ENCODE peak calls at places on chromosomes 5 and 9, in seven cellular contexts. I is NCI-H345; D is transverse colon; V is fibroblast of pulmonary artery; H is sciatic nerve; M is stimulated activated CD4-positive, alpha-beta T cell treated with anti-CD3 and anti-CD28 coated beads, Interleukin-12 subunit alpha, Interleukin-12 subunit beta, amount 100 ng/mL, for 4 hours; O is stromal cell of bone marrow. E is an unnamed sample.
A peak's percentile ranks its signal among the peaks of the same experiment; 100 is the strongest.

GRCh38 chr5:13898569-13898968 is 45.9 kb downstream of the DNAH5 start:
- DNase-seq in D (no peak), M (no peak), I (no peak), V (no peak), H (no peak), O (no peak), E (no peak)

GRCh38 chr5:142222235-142222880 is 102.5 kb downstream of the SPRY4 start:
- DNase-seq in O (no peak), V (no peak), M (no peak), I (no peak), D (no peak), H (no peak), E (no peak)

GRCh38 chr9:31140316-31140715 is 1244.1 kb upstream of the ACO1 start:
- DNase-seq in H (no peak), V (peak; percentile 55), O (peak; percentile 44), M (no peak), D (no peak), I (no peak), E (peak; percentile 20)

GRCh38 chr9:136380381-136380780 is 6.9 kb upstream of the CARD9 start:
- DNase-seq in D (no peak), H (no peak), I (no peak), V (no peak), M (no peak), O (no peak), E (no peak)

GRCh38 chr5:139669681-139670368 is 21.7 kb downstream of the CXXC5 start:
- DNase-seq in O (no peak), M (no peak), I (no peak), H (no peak), D (peak; percentile 63), V (no peak), E (peak; percentile 83)

GRCh38 chr5:60487885-60488425 is 212.0 kb downstream of the DEPDC1B start:
- DNase-seq in H (no peak), D (peak; percentile 52), M (no peak), O (no peak), V (no peak), I (no peak), E (no peak)

GRCh38 chr5:180289433-180289832 is 2.5 kb downstream of the MAPK9 start:
- DNase-seq in I (peak; percentile 41), M (no peak), H (no peak), D (peak; percentile 49), O (no peak), V (no peak), E (no peak)

GRCh38 chr9:123863164-123863855 is 66.6 kb downstream of the DENND1A start:
- DNase-seq in I (no peak), V (peak; percentile 63), M (no peak), H (no peak), D (no peak), O (peak; percentile 39), E (no peak)

GRCh38 chr5:82147860-82148573 is 130.1 kb downstream of the RPS23 start:
- DNase-seq in V (peak; percentile 91), D (no peak), I (no peak), H (no peak), M (no peak), O (no peak), E (no peak)

E was measured in GM12865.